ENCODE peak calls at places on chromosomes 2 and 18, in seven cellular contexts. One of them, this sample, is unnamed.

GRCh38 chr2:189175869-189176431 is 3.6 kb downstream of the COL5A2 start:
- DNase-seq in psoas muscle: no peak
- DNase-seq in GM12878: no peak
- DNase-seq in adipocyte: peak; percentile 41
- DNase-seq in right cardiac atrium: no peak
- DNase-seq in uterus: no peak
- DNase-seq in heart left ventricle: no peak
- DNase-seq in this sample: no peak

GRCh38 chr2:234437642-234438321 is 59.1 kb downstream of the ARL4C start:
- DNase-seq in GM12878: no peak
- DNase-seq in heart left ventricle: no peak
- DNase-seq in adipocyte: no peak
- DNase-seq in psoas muscle: no peak
- DNase-seq in right cardiac atrium: no peak
- DNase-seq in uterus: no peak
- DNase-seq in this sample: no peak

GRCh38 chr18:10239138-10239537 is 215.3 kb upstream of the APCDD1 start:
- DNase-seq in GM12878: no peak
- DNase-seq in heart left ventricle: no peak
- DNase-seq in psoas muscle: peak; percentile 44
- DNase-seq in right cardiac atrium: peak; percentile 52
- DNase-seq in uterus: peak; percentile 65
- DNase-seq in adipocyte: peak; percentile 49
- DNase-seq in this sample: peak; percentile 20

GRCh38 chr2:155372969-155373368 is 674.5 kb downstream of the KCNJ3 start:
- DNase-seq in right cardiac atrium: no peak
- DNase-seq in heart left ventricle: no peak
- DNase-seq in adipocyte: peak; percentile 62
- DNase-seq in GM12878: no peak
- DNase-seq in psoas muscle: no peak
- DNase-seq in uterus: no peak
- DNase-seq in this sample: no peak

GRCh38 chr2:127884436-127884835 is 1.3 kb downstream of the AMMECR1L start:
- DNase-seq in GM12878: no peak
- DNase-seq in uterus: no peak
- DNase-seq in heart left ventricle: no peak
- DNase-seq in psoas muscle: no peak
- DNase-seq in adipocyte: peak; percentile 70
- DNase-seq in right cardiac atrium: no peak
- DNase-seq in this sample: no peak

GRCh38 chr18:55485666-55486065 is 102.3 kb downstream of the TCF4 start:
- DNase-seq in right cardiac atrium: no peak
- DNase-seq in psoas muscle: no peak
- DNase-seq in uterus: no peak
- DNase-seq in adipocyte: peak; percentile 45
- DNase-seq in GM12878: no peak
- DNase-seq in heart left ventricle: no peak
- DNase-seq in this sample: no peak

GRCh38 chr2:109290887-109291675 is 162.1 kb downstream of the SH3RF3 start:
- DNase-seq in GM12878: no peak
- DNase-seq in right cardiac atrium: peak; percentile 86
- DNase-seq in adipocyte: no peak
- DNase-seq in psoas muscle: no peak
- DNase-seq in uterus: no peak
- DNase-seq in heart left ventricle: peak; percentile 52
- DNase-seq in this sample: no peak

GRCh38 chr2:178306351-178307073 is 112.2 kb downstream of the OSBPL6 start:
- DNase-seq in psoas muscle: no peak
- DNase-seq in right cardiac atrium: peak; percentile 39
- DNase-seq in GM12878: peak; percentile 31
- DNase-seq in uterus: peak; percentile 14
- DNase-seq in adipocyte: peak; percentile 43
- DNase-seq in heart left ventricle: peak; percentile 31
- DNase-seq in this sample: peak; percentile 69

GRCh38 chr2:108927936-108928659 is 60.9 kb downstream of the EDAR start:
- DNase-seq in right cardiac atrium: no peak
- DNase-seq in heart left ventricle: no peak
- DNase-seq in GM12878: no peak
- DNase-seq in psoas muscle: no peak
- DNase-seq in adipocyte: peak; percentile 85
- DNase-seq in uterus: no peak
- DNase-seq in this sample: peak; percentile 34

GRCh38 chr2:85852979-85853498 is 35.8 kb downstream of the ST3GAL5 start:
- DNase-seq in uterus: no peak
- DNase-seq in right cardiac atrium: peak; percentile 57
- DNase-seq in psoas muscle: no peak
- DNase-seq in adipocyte: no peak
- DNase-seq in GM12878: peak; percentile 88
- DNase-seq in heart left ventricle: no peak
- DNase-seq in this sample: peak; percentile 18

GRCh38 chr2:143420313-143420712 is 291.1 kb downstream of the ARHGAP15 start:
- DNase-seq in heart left ventricle: no peak
- DNase-seq in right cardiac atrium: no peak
- DNase-seq in adipocyte: no peak
- DNase-seq in GM12878: no peak
- DNase-seq in psoas muscle: no peak
- DNase-seq in uterus: no peak
- DNase-seq in this sample: no peak

GRCh38 chr2:44787663-44788062 is 153.8 kb upstream of the SIX3 start:
- DNase-seq in GM12878: no peak
- DNase-seq in adipocyte: no peak
- DNase-seq in uterus: no peak
- DNase-seq in heart left ventricle: no peak
- DNase-seq in psoas muscle: no peak
- DNase-seq in right cardiac atrium: no peak
- DNase-seq in this sample: no peak

GRCh38 chr18:31498450-31499156 is 626 bp downstream of the DSG2 start:
- DNase-seq in GM12878: no peak
- DNase-seq in right cardiac atrium: no peak
- DNase-seq in heart left ventricle: no peak
- DNase-seq in adipocyte: no peak
- DNase-seq in psoas muscle: no peak
- DNase-seq in uterus: peak; percentile 15
- DNase-seq in this sample: peak; percentile 49

GRCh38 chr18:59968583-59968982 is 68.8 kb downstream of the PMAIP1 start:
- DNase-seq in adipocyte: no peak
- DNase-seq in GM12878: no peak
- DNase-seq in uterus: no peak
- DNase-seq in heart left ventricle: no peak
- DNase-seq in psoas muscle: no peak
- DNase-seq in right cardiac atrium: no peak
- DNase-seq in this sample: no peak

GRCh38 chr2:100206731-100207255 is 64.4 kb upstream of the AFF3 start:
- DNase-seq in adipocyte: peak; percentile 60
- DNase-seq in right cardiac atrium: no peak
- DNase-seq in GM12878: no peak
- DNase-seq in uterus: no peak
- DNase-seq in heart left ventricle: no peak
- DNase-seq in psoas muscle: no peak
- DNase-seq in this sample: no peak

GRCh38 chr2:105256431-105257047 is 15.0 kb downstream of the GPR45 start:
- DNase-seq in psoas muscle: no peak
- DNase-seq in GM12878: no peak
- DNase-seq in heart left ventricle: no peak
- DNase-seq in adipocyte: peak; percentile 31
- DNase-seq in uterus: no peak
- DNase-seq in right cardiac atrium: no peak
- DNase-seq in this sample: no peak

GRCh38 chr2:196808281-196808680 is 874 bp downstream of the C2orf66 start:
- DNase-seq in psoas muscle: no peak
- DNase-seq in right cardiac atrium: no peak
- DNase-seq in uterus: no peak
- DNase-seq in heart left ventricle: no peak
- DNase-seq in adipocyte: no peak
- DNase-seq in GM12878: no peak
- DNase-seq in this sample: no peak

GRCh38 chr2:172052000-172052983 is 33.0 kb upstream of the DLX1 start:
- DNase-seq in uterus: no peak
- DNase-seq in heart left ventricle: no peak
- DNase-seq in right cardiac atrium: no peak
- DNase-seq in adipocyte: peak; percentile 74
- DNase-seq in psoas muscle: no peak
- DNase-seq in GM12878: no peak
- DNase-seq in this sample: no peak

GRCh38 chr18:48539406-48540328 is 836 bp downstream of the CTIF start:
- DNase-seq in psoas muscle: peak; percentile 48
- DNase-seq in heart left ventricle: peak; percentile 38
- DNase-seq in uterus: peak; percentile 54
- DNase-seq in GM12878: no peak
- DNase-seq in right cardiac atrium: peak; percentile 67
- DNase-seq in adipocyte: peak; percentile 76
- DNase-seq in this sample: peak; percentile 28

GRCh38 chr2:61179701-61180639 is 18.0 kb downstream of the C2orf74 start:
- DNase-seq in heart left ventricle: peak; percentile 89
- DNase-seq in adipocyte: peak; percentile 44
- DNase-seq in right cardiac atrium: peak; percentile 94
- DNase-seq in uterus: peak; percentile 67
- DNase-seq in psoas muscle: peak; percentile 62
- DNase-seq in GM12878: no peak
- DNase-seq in this sample: peak; percentile 49

GRCh38 chr2:8177550-8177949 is 504.3 kb upstream of the ID2 start:
- DNase-seq in psoas muscle: no peak
- DNase-seq in heart left ventricle: no peak
- DNase-seq in right cardiac atrium: no peak
- DNase-seq in uterus: no peak
- DNase-seq in GM12878: no peak
- DNase-seq in adipocyte: no peak
- DNase-seq in this sample: no peak

GRCh38 chr2:122236152-122236892 is 480.9 kb downstream of the TSN start:
- DNase-seq in heart left ventricle: no peak
- DNase-seq in GM12878: no peak
- DNase-seq in adipocyte: peak; percentile 61
- DNase-seq in right cardiac atrium: no peak
- DNase-seq in psoas muscle: peak; percentile 19
- DNase-seq in uterus: peak; percentile 13
- DNase-seq in this sample: no peak

DNA sequence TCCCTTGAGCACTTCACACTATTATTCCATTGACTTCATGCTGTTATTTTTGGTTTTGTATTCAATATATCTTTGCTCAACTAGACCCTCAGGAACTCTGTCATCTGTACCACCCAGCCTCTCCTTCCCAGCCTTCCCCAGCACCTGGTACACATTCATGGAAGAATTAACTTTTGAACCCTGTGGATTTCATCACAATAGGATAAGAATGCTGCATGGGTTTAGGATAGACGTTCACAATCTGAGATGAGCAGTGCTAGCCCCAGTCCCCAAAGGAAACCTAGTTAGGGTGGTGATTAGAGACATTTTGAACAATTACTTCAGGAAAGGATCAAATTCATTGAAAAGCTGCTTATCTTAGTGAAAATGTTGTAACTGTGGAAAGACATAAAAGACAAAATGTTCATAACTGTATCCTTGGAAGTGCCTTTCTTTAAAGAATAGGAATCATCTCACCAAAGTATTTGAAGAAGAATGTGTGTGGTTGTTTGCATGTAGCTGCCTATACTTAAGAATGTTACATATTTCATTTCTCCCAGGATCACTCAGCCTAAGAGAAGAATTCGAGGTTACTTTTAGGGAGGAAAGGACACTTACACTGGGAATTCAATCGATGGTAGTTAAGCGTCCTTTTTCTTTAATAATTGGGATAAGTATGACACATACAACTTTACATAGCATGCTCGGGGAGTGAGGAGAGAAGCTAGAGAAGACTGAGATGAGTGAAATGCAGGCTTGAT is 21.8 kb upstream of the CYP1B1 start:
- DNase-seq in uterus: no peak
- DNase-seq in GM12878: no peak
- DNase-seq in psoas muscle: no peak
- DNase-seq in adipocyte: peak; percentile 56
- DNase-seq in right cardiac atrium: no peak
- DNase-seq in heart left ventricle: no peak
- DNase-seq in this sample: no peak
- H3K4me3 ChIP-seq in uterus: no peak overlapping the region
- H3K4me3 ChIP-seq in GM12878: peak overlapping the region; percentile 46
- H3K4me3 ChIP-seq in psoas muscle: peak overlapping the region; percentile 39
- H3K4me3 ChIP-seq in adipocyte: peak overlapping the region; percentile 79
- H3K4me3 ChIP-seq in right cardiac atrium: peak overlapping the region; percentile 12
- H3K4me3 ChIP-seq in heart left ventricle: no peak overlapping the region
- H3K4me3 ChIP-seq in this sample: no peak overlapping the region

DNA sequence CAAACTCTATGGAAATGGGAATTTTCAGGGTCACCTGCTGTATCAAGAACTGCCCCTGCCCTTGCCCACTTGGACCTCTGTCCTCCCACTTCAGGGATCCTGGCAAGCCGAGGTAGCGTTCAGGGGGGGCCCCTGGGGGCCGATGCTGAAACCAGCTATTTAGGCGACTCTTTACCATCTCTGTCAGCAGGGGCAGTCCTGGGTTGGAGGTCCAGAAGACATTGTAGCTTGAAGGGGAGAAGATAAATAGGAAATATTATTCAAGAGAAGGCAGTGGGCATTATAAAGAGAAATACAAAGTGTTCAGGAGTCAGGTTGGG is 2.4 kb downstream of the MOGS start:
- DNase-seq in uterus: no peak
- DNase-seq in adipocyte: no peak
- DNase-seq in psoas muscle: no peak
- DNase-seq in right cardiac atrium: peak; percentile 28
- DNase-seq in GM12878: no peak
- DNase-seq in heart left ventricle: no peak
- DNase-seq in this sample: no peak
- H3K4me3 ChIP-seq in uterus: no peak overlapping the region
- H3K4me3 ChIP-seq in adipocyte: no peak overlapping the region
- H3K4me3 ChIP-seq in psoas muscle: no peak overlapping the region
- H3K4me3 ChIP-seq in right cardiac atrium: no peak overlapping the region
- H3K4me3 ChIP-seq in GM12878: no peak overlapping the region
- H3K4me3 ChIP-seq in heart left ventricle: no peak overlapping the region
- H3K4me3 ChIP-seq in this sample: no peak overlapping the region

GRCh38 chr2:235719146-235719942 is 225.5 kb downstream of the AGAP1 start:
- DNase-seq in right cardiac atrium: no peak
- DNase-seq in heart left ventricle: no peak
- DNase-seq in uterus: no peak
- DNase-seq in GM12878: no peak
- DNase-seq in psoas muscle: no peak
- DNase-seq in adipocyte: no peak
- DNase-seq in this sample: no peak
- H3K4me3 ChIP-seq in right cardiac atrium: no peak overlapping the region
- H3K4me3 ChIP-seq in heart left ventricle: no peak overlapping the region
- H3K4me3 ChIP-seq in uterus: no peak overlapping the region
- H3K4me3 ChIP-seq in GM12878: no peak overlapping the region
- H3K4me3 ChIP-seq in psoas muscle: no peak overlapping the region
- H3K4me3 ChIP-seq in adipocyte: no peak overlapping the region
- H3K4me3 ChIP-seq in this sample: no peak overlapping the region

DNA sequence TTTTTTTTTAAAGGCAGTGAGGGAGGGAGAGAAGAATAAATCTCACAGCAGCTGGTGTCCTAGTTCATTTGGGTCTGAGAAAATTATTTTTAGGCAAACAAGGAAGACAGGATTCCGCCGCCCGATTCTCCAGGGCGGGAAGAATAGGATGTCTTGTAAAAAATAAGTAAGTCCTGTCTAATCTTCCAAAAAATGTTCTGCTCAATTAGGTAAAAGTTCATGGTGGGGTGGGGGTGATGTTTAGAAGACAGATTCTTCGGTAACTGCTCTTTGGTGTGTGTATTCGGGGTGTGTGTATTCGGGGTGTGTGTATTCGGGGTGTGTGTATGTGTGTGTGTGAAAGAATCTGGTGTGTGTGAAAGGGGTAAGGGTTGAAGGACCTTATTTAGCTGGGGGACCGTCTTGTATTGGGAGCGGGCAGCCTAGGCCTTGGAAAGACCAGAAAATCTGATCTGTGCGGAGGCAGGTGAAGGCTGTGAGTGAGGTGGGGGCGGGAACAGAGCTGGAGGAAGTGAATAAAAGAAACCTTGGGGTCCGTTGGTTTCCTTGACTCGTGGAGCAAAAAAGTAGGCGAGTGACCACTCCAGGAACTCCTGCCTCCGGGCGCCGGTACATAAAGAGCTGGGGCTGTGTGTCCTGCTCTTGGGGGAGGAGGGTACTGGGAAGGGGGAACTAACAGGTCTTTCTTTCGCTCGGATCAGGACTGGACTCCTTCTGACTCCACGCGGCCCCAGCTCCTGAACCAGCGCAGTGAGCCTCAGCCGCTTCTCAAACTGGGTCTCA is 4.4 kb upstream of the PAX3 start:
- DNase-seq in psoas muscle: no peak
- DNase-seq in GM12878: no peak
- DNase-seq in right cardiac atrium: no peak
- DNase-seq in uterus: no peak
- DNase-seq in adipocyte: no peak
- DNase-seq in heart left ventricle: no peak
- DNase-seq in this sample: no peak
- H3K4me3 ChIP-seq in psoas muscle: no peak overlapping the region
- H3K4me3 ChIP-seq in GM12878: no peak overlapping the region
- H3K4me3 ChIP-seq in right cardiac atrium: no peak overlapping the region
- H3K4me3 ChIP-seq in uterus: no peak overlapping the region
- H3K4me3 ChIP-seq in adipocyte: no peak overlapping the region
- H3K4me3 ChIP-seq in heart left ventricle: no peak overlapping the region
- H3K4me3 ChIP-seq in this sample: no peak overlapping the region

This sample was measured in thyroid gland.